ENCODE peak calls at places on chromosome 9, in seven cellular contexts. J, P, D, G, V, W and E are unnamed samples.

GRCh38 chr9:16344343-16344742 is 526.1 kb downstream of the BNC2 start:
- DNase-seq in P (no peak), W (no peak), D (no peak), V (no peak), G (no peak), J (no peak), E (no peak)

GRCh38 chr9:82489579-82489915 is 501.0 kb downstream of the SPATA31D1 start:
- DNase-seq in G (no peak), V (no peak), J (no peak), W (no peak), D (no peak), P (no peak), E (no peak)

GRCh38 chr9:34603610-34604231 is 8.2 kb downstream of the RPP25L start:
- DNase-seq in D (no peak), P (peak; percentile 89), G (no peak), J (peak; percentile 87), V (peak; percentile 83), W (peak; percentile 85), E (peak; percentile 77)

GRCh38 chr9:121463026-121463827 is 36.4 kb downstream of the GGTA1 start:
- DNase-seq in V (no peak), G (no peak), J (peak; percentile 42), P (peak; percentile 61), W (peak; percentile 20), D (no peak), E (no peak)

GRCh38 chr9:119375892-119376291 is 6.7 kb upstream of the BRINP1 start:
- DNase-seq in D (no peak), G (no peak), J (no peak), W (peak; percentile 9), P (no peak), V (no peak), E (no peak)

GRCh38 chr9:72635197-72635596 is 113.8 kb downstream of the TMC1 start:
- DNase-seq in G (no peak), W (no peak), D (no peak), P (no peak), V (no peak), J (no peak), E (no peak)

GRCh38 chr9:126806336-126806735 is 1.5 kb downstream of the ZBTB43 start:
- DNase-seq in P (no peak), G (no peak), V (no peak), D (no peak), W (no peak), J (no peak), E (no peak)

GRCh38 chr9:126563556-126563955 is 50.2 kb upstream of the LMX1B start:
- DNase-seq in W (no peak), D (no peak), J (no peak), P (no peak), G (no peak), V (no peak), E (no peak)

GRCh38 chr9:105439428-105439827 is 8.4 kb upstream of the FSD1L start:
- DNase-seq in D (no peak), P (no peak), V (no peak), W (no peak), J (no peak), G (no peak), E (no peak)

GRCh38 chr9:3894764-3895163 is 369.0 kb upstream of the RFX3 start:
- DNase-seq in P (no peak), J (no peak), D (no peak), W (no peak), G (no peak), V (no peak), E (no peak)

GRCh38 chr9:130693101-130693425 is 517 bp upstream of the EXOSC2 start:
- DNase-seq in J (no peak), V (no peak), W (no peak), P (no peak), G (no peak), D (no peak), E (no peak)
- TF ChIP-seq POLR2A in J (no peak), V (no peak), W (no peak), P (no peak), G (no peak), D (no peak), E (no peak)

GRCh38 chr9:136340356-136341041 is 13.2 kb downstream of the GPSM1 start:
- DNase-seq in V (no peak), J (no peak), G (no peak), P (no peak), D (peak; percentile 78), W (no peak), E (no peak)

GRCh38 chr9:136342191-136343120 is 15.1 kb downstream of the GPSM1 start:
- DNase-seq in W (peak; percentile 87), D (peak; percentile 96), V (peak; percentile 82), J (peak; percentile 92), P (peak; percentile 93), G (no peak), E (peak; percentile 75)

GRCh38 chr9:136339958-136340310 is 12.6 kb downstream of the GPSM1 start:
- DNase-seq in V (no peak), D (peak; percentile 44), W (no peak), G (no peak), J (no peak), P (no peak), E (no peak)

GRCh38 chr9:136341769-136342168 is 14.4 kb downstream of the GPSM1 start:
- DNase-seq in J (no peak), G (no peak), W (no peak), P (no peak), V (no peak), D (no peak), E (no peak)

DNA sequence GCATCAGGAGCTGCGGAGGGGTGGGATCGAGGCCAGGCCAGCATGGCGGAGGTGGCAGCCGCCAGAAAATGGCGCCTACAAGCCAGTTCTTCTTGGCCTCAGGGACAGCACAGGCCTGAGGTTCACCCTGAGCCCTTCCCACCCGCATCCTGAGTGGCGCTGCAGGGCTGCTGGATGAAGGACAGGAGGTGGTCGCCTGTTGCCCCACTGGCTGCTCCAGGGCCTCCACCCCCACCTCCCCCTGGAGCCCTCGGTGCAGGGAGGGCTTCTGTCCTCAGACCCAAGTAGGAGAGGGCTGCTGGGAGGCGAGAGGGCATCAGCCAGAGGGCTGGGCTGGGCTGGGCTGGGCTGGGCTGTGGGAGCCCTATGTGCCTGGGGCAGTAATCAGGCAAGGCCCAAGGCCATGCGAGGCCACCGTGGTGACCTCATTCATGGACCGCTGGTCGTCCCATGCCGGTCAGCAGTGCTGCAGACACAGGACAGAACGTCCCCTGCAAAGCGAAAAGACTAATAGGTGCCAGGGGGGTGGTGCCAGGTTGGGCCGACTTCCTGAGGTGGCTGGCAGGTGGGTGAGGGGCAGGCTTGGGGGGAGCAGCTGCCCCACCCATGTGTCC is 13.8 kb downstream of the GPSM1 start:
- DNase-seq in D (peak; percentile 64), P (no peak), W (no peak), V (no peak), J (peak; percentile 41), G (no peak), E (no peak)
- TF ChIP-seq POLR2AphosphoS5 in D (no peak), P (no peak), W (no peak), V (no peak), J (no peak), G (no peak), E (no peak)

DNA sequence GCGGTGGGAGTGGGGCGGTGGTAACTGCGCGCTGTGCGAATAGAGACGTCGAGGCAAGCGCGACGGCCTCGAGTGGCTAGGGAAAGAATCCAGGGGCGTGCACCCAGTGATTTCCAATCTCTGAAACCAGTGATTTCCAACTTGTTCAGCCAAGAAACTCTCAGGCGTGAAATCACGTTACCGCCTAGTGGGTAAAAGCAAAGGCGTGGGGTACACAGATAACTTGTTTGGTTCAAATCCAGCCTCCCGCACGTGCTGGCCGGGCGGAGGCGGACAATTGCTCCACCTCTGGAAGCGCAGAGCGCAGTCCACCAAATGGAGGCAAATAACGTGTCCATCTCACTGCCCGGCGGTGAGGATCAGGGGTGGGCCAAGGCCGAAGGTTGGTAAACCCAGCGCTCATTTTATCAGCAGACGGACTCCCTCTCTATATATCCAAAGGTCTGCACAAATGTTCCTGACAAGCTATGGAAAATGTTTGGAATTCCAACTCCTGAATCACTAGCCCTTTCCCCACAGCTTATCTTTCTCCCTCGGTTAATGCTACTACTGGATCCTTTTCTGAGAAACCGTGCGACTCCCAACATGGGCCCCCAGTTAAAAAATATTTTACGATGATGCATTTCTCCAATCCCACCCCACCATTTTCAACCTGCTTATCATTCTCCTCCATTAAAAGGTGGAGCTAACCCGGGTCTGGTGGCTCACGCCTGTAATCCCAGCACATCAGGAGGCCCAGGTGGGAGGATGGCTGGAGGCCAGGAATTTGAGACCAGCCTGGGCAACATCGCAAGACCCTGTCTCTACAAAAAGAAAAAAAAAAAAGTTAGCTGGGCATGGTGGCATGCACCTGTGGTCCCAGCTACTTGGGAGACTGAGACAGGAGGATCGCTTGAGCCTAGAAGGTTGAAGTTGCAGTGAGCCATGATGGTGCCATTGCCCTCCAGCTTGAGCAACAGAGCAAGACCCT is 950 bp upstream of the FNBP1 start:
- DNase-seq in W (peak; percentile 54), J (peak; percentile 30), P (peak; percentile 91), D (no peak), G (peak; percentile 86), V (peak; percentile 36), E (no peak)
- TF ChIP-seq CTCF in W (peak; percentile 16), J (no peak), P (peak; percentile 32), D (no peak), G (no peak), V (no peak), E (no peak)

DNA sequence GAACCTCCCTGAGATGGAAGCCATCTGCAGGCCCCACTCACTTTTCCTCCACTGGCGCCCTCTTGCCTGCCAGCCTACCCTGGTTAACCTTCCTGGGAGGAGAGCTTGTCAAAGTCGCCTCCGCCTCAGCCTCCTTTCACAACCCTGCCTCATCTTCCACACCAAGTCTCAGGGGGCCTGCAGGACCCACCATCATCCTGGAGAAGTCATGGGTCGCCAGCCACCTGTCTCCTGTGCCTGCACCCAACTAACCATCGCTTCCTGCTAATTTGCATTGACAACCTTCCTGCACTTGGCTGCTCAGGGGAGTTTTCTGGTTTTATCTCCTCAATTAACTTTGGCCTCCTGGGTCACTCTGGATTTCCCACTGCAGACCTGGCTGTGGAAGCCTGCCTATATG is 52.8 kb upstream of the GRHPR start:
- DNase-seq in P (no peak), J (no peak), G (no peak), V (no peak), D (no peak), W (no peak), E (no peak)
- TF ChIP-seq POLR2A in P (no peak), J (no peak), G (no peak), V (no peak), D (no peak), W (no peak), E (no peak)

DNA sequence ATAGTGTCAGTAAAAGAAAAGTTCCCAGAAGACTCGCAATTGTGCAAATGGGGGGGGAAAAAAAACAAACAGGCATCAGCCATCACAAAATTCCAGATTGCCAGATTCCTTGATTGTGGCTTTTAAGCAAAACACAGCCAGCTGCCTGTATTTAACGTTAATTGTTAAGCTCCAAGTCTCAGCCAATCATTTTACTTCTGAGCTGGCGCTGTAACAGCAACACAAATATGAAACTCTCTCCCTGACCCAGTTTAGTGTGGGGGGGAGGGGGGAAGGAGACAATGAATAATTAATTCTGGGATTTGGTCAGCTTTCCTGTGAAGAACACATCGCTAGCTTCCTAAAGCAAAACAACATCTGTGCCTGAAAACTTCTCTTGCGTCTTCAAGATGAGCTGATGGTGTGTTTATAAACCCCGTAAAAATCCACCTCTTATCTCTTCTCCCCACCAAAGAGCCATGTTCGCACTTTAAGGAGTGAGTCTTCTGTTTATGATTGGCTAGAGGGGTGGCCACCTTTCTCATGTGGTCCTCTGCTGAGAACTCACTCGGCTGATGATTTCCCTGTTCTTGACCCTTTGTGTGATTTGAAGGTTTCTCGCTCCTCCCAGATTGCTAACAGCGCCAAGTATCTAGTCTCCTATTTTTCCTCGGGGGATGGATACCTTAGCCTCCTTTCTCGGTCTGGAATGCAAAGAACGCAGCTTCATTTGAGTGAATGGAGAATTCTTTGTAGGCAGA is 160.2 kb upstream of the DAPK1 start:
- DNase-seq in G (no peak), V (no peak), P (no peak), J (no peak), D (no peak), W (no peak), E (no peak)
- TF ChIP-seq POLR2AphosphoS5 in G (no peak), V (no peak), P (no peak), J (no peak), D (no peak), W (no peak), E (no peak)